ENCODE peak calls at places on chromosomes 16 and 17, in eight cellular contexts. V, D, E, N, H, G, T and L are unnamed samples.

GRCh38 chr16:49345829-49346228 is 27.8 kb upstream of the C16orf78 start:
- DNase-seq in V (no peak), D (no peak), E (no peak), N (no peak), H (no peak), G (no peak), T (no peak), L (no peak)

GRCh38 chr17:50593321-50593720 is 32.8 kb downstream of the CACNA1G start:
- DNase-seq in V (no peak), D (no peak), E (no peak), N (no peak), H (no peak), G (no peak), T (no peak), L (no peak)

GRCh38 chr16:285146-286055 is 2.4 kb downstream of the PDIA2 start:
- DNase-seq in V (no peak), D (no peak), E (no peak), N (no peak), H (no peak), G (no peak), T (no peak), L (no peak)

GRCh38 chr17:61409301-61410099 is 9.9 kb downstream of the TBX2 start:
- DNase-seq in V (peak), D (peak), E (no peak), N (no peak), H (peak), G (no peak), T (peak), L (peak)

GRCh38 chr17:51486885-51487520 is 226.7 kb downstream of the UTP18 start:
- DNase-seq in V (no peak), D (no peak), E (no peak), N (no peak), H (no peak), G (no peak), T (no peak), L (no peak)

GRCh38 chr16:860891-861290 is 60.4 kb upstream of the GNG13 start:
- DNase-seq in V (no peak), D (no peak), E (no peak), N (no peak), H (no peak), G (no peak), T (no peak), L (no peak)

GRCh38 chr16:9908613-9909012 is 273.6 kb downstream of the GRIN2A start:
- DNase-seq in V (no peak), D (no peak), E (no peak), N (no peak), H (no peak), G (no peak), T (peak), L (no peak)

GRCh38 chr16:83769397-83770008 is 38.3 kb upstream of the HSBP1 start:
- DNase-seq in V (peak), D (no peak), E (no peak), N (no peak), H (no peak), G (no peak), T (no peak), L (no peak)

GRCh38 chr16:87587636-87588035 is 14.7 kb upstream of the JPH3 start:
- DNase-seq in V (no peak), D (no peak), E (no peak), N (no peak), H (no peak), G (no peak), T (no peak), L (no peak)

GRCh38 chr17:3710951-3711383 is 12.7 kb upstream of the HASPIN start:
- DNase-seq in V (peak), D (no peak), E (peak), N (no peak), H (no peak), G (peak), T (no peak), L (peak)

GRCh38 chr17:68298601-68299000 is 7.3 kb downstream of the ARSG start:
- DNase-seq in V (no peak), D (no peak), E (no peak), N (no peak), H (no peak), G (no peak), T (no peak), L (no peak)

GRCh38 chr17:73174126-73174525 is 9.3 kb downstream of the SSTR2 start:
- DNase-seq in V (no peak), D (no peak), E (no peak), N (no peak), H (no peak), G (no peak), T (no peak), L (no peak)

GRCh38 chr17:42378597-42379594 is 9.3 kb downstream of the STAT3 start:
- DNase-seq in V (peak), D (no peak), E (no peak), N (no peak), H (no peak), G (no peak), T (no peak), L (no peak)

GRCh38 chr16:69166946-69167930 is 19.7 kb upstream of the SNTB2 start:
- DNase-seq in V (no peak), D (no peak), E (no peak), N (no peak), H (no peak), G (no peak), T (no peak), L (no peak)

GRCh38 chr17:52470553-52470952 is 312.0 kb upstream of the CA10 start:
- DNase-seq in V (no peak), D (no peak), E (no peak), N (no peak), H (no peak), G (no peak), T (no peak), L (no peak)

GRCh38 chr17:67440311-67441051 is 63.4 kb downstream of the PITPNC1 start:
- DNase-seq in V (no peak), D (no peak), E (no peak), N (no peak), H (no peak), G (no peak), T (no peak), L (no peak)

GRCh38 chr17:7463368-7463846 is 16.0 kb downstream of the ZBTB4 start:
- DNase-seq in V (no peak), D (no peak), E (no peak), N (no peak), H (no peak), G (no peak), T (no peak), L (no peak)

GRCh38 chr16:52545544-52546262 is 1.2 kb downstream of the TOX3 start:
- DNase-seq in V (no peak), D (no peak), E (no peak), N (no peak), H (no peak), G (no peak), T (no peak), L (no peak)

GRCh38 chr16:71637398-71637797 is 11.4 kb downstream of the MARVELD3 start:
- DNase-seq in V (no peak), D (peak), E (no peak), N (no peak), H (no peak), G (no peak), T (no peak), L (no peak)

GRCh38 chr16:26791166-26791565 is 275.6 kb upstream of the C16orf82 start:
- DNase-seq in V (no peak), D (no peak), E (no peak), N (no peak), H (no peak), G (no peak), T (no peak), L (no peak)

GRCh38 chr17:43599835-43600234 is 53.7 kb upstream of the ETV4 start:
- DNase-seq in V (no peak), D (peak), E (no peak), N (peak), H (no peak), G (no peak), T (no peak), L (no peak)

GRCh38 chr17:350706-351435 is 1.7 kb downstream of the RPH3AL start:
- DNase-seq in V (no peak), D (no peak), E (no peak), N (peak), H (no peak), G (no peak), T (peak), L (peak)

GRCh38 chr17:348012-348411 is 4.6 kb downstream of the RPH3AL start:
- DNase-seq in V (no peak), D (no peak), E (no peak), N (no peak), H (no peak), G (no peak), T (no peak), L (no peak)

GRCh38 chr17:67534941-67535340 is 157.9 kb downstream of the PITPNC1 start:
- DNase-seq in V (no peak), D (no peak), E (no peak), N (no peak), H (no peak), G (no peak), T (no peak), L (no peak)

GRCh38 chr16:86680137-86680536 is 101.8 kb downstream of the FOXL1 start:
- DNase-seq in V (no peak), D (no peak), E (no peak), N (no peak), H (no peak), G (no peak), T (no peak), L (no peak)

GRCh38 chr17:42518755-42519545 is 17.1 kb upstream of the NAGLU start:
- DNase-seq in V (no peak), D (no peak), E (no peak), N (no peak), H (no peak), G (no peak), T (peak), L (peak)

GRCh38 chr16:89981414-89981813 is 32.9 kb downstream of the DEF8 start:
- DNase-seq in V (no peak), D (no peak), E (no peak), N (no peak), H (no peak), G (no peak), T (no peak), L (no peak)

GRCh38 chr17:79288950-79289349 is 214.3 kb downstream of the ENGASE start:
- DNase-seq in V (no peak), D (no peak), E (no peak), N (no peak), H (no peak), G (no peak), T (no peak), L (no peak)

GRCh38 chr17:46742539-46743270 is 75.8 kb downstream of the WNT3 start:
- DNase-seq in V (no peak), D (peak), E (no peak), N (peak), H (peak), G (no peak), T (no peak), L (no peak)

GRCh38 chr16:48537275-48537674 is 72.7 kb downstream of the N4BP1 start:
- DNase-seq in V (no peak), D (no peak), E (no peak), N (no peak), H (no peak), G (no peak), T (no peak), L (no peak)

GRCh38 chr16:74909665-74910064 is 75.3 kb downstream of the WDR59 start:
- DNase-seq in V (no peak), D (no peak), E (no peak), N (no peak), H (no peak), G (no peak), T (no peak), L (no peak)

GRCh38 chr17:16513858-16514257 is 21.9 kb upstream of the LRRC75A start:
- DNase-seq in V (no peak), D (no peak), E (no peak), N (no peak), H (no peak), G (no peak), T (no peak), L (no peak)

GRCh38 chr16:79110953-79111352 is 489.6 kb downstream of the MAF start:
- DNase-seq in V (no peak), D (no peak), E (no peak), N (no peak), H (no peak), G (no peak), T (no peak), L (no peak)

GRCh38 chr16:67928147-67928546 is 3.5 kb downstream of the CTRL start:
- DNase-seq in V (no peak), D (no peak), E (no peak), N (no peak), H (no peak), G (no peak), T (no peak), L (no peak)

GRCh38 chr17:57577751-57578607 is 167.1 kb downstream of the CCDC182 start:
- DNase-seq in V (no peak), D (peak), E (no peak), N (no peak), H (no peak), G (no peak), T (peak), L (no peak)